ENCODE peak calls at places on chromosomes 1 and 21, in seven cellular contexts. D, K, P, S, L, J and Q are unnamed samples.

GRCh38 chr1:159428536-159428935 is 3.5 kb upstream of the OR10J4 start:
- DNase-seq in D (no peak), K (no peak), J (no peak), L (no peak), P (no peak), S (no peak), Q (no peak)

GRCh38 chr1:60942896-60943633 is 139.3 kb upstream of the NFIA start:
- DNase-seq in D (no peak), L (no peak), P (no peak), J (no peak), K (peak), S (peak), Q (no peak)

GRCh38 chr21:36914244-36915013 is 52.0 kb downstream of the HLCS start:
- DNase-seq in P (no peak), S (no peak), L (no peak), D (no peak), J (no peak), K (no peak), Q (no peak)

GRCh38 chr1:115098979-115099692 is 9.8 kb upstream of the TSPAN2 start:
- DNase-seq in D (peak), J (no peak), P (no peak), K (no peak), S (peak), L (no peak), Q (peak)

GRCh38 chr1:116738673-116739370 is 15.4 kb upstream of the CD2 start:
- DNase-seq in K (no peak), L (no peak), J (no peak), P (no peak), S (no peak), D (no peak), Q (no peak)

GRCh38 chr1:12539705-12540579 is 78.1 kb downstream of the DHRS3 start:
- DNase-seq in K (peak), D (peak), S (peak), J (peak), L (no peak), P (peak), Q (peak)

GRCh38 chr1:100360790-100361232 is 8.5 kb downstream of the CDC14A start:
- DNase-seq in L (no peak), S (peak), K (no peak), P (no peak), D (peak), J (peak), Q (no peak)

GRCh38 chr1:22582670-22583635 is 19.7 kb downstream of the EPHA8 start:
- DNase-seq in D (no peak), K (no peak), P (no peak), L (no peak), S (no peak), J (no peak), Q (no peak)

GRCh38 chr1:100722211-100722610 is 2.7 kb downstream of the VCAM1 start:
- DNase-seq in K (no peak), S (no peak), P (no peak), L (no peak), D (peak), J (no peak), Q (no peak)

GRCh38 chr1:119075614-119076013 is 64.8 kb downstream of the WARS2 start:
- DNase-seq in L (no peak), P (no peak), S (no peak), D (peak), K (no peak), J (no peak), Q (no peak)

GRCh38 chr1:9169601-9170137 is 40.8 kb upstream of the GPR157 start:
- DNase-seq in P (no peak), K (no peak), L (no peak), D (no peak), S (no peak), J (no peak), Q (no peak)

GRCh38 chr21:33229776-33230517 is at the start of gene IFNAR2:
- DNase-seq in P (peak), J (peak), K (peak), S (peak), D (peak), L (peak), Q (peak)

GRCh38 chr1:91173379-91173890 is 151.6 kb upstream of the ZNF644 start:
- DNase-seq in L (no peak), D (no peak), J (no peak), K (no peak), P (no peak), S (no peak), Q (no peak)

GRCh38 chr21:27571706-27572105 is 604.8 kb upstream of the ADAMTS5 start:
- DNase-seq in S (no peak), K (no peak), P (no peak), J (peak), L (no peak), D (peak), Q (peak)

GRCh38 chr1:180210008-180210555 is 20.0 kb upstream of the LHX4 start:
- DNase-seq in D (no peak), P (no peak), J (no peak), L (no peak), S (no peak), K (no peak), Q (no peak)

GRCh38 chr1:82226198-82226505 is 425.4 kb downstream of the ADGRL2 start:
- DNase-seq in P (no peak), J (peak), L (no peak), K (no peak), D (no peak), S (no peak), Q (no peak)

GRCh38 chr1:51946300-51946699 is 44.2 kb downstream of the RAB3B start:
- DNase-seq in D (peak), L (no peak), P (no peak), J (peak), S (no peak), K (no peak), Q (no peak)

GRCh38 chr1:220430059-220430458 is 97.9 kb upstream of the MARK1 start:
- DNase-seq in J (no peak), S (peak), K (no peak), D (no peak), P (peak), L (no peak), Q (peak)

GRCh38 chr1:15939181-15940109 is 36.5 kb downstream of the ZBTB17 start:
- DNase-seq in L (no peak), K (no peak), J (peak), S (no peak), D (peak), P (no peak), Q (peak)

GRCh38 chr1:55055951-55056631 is 16.7 kb downstream of the PCSK9 start:
- DNase-seq in S (no peak), D (no peak), K (peak), L (no peak), J (no peak), P (no peak), Q (no peak)

GRCh38 chr1:27937524-27937836 is 2.7 kb downstream of the SMPDL3B start:
- DNase-seq in D (no peak), S (no peak), K (no peak), J (no peak), P (no peak), L (no peak), Q (no peak)

GRCh38 chr1:175176246-175176645 is 16.3 kb downstream of the KIAA0040 start:
- DNase-seq in L (no peak), J (no peak), P (no peak), K (no peak), S (no peak), D (no peak), Q (no peak)

GRCh38 chr1:22031214-22031962 is 21.1 kb upstream of the CDC42 start:
- DNase-seq in S (no peak), J (peak), P (no peak), K (no peak), L (no peak), D (no peak), Q (no peak)

GRCh38 chr1:192439373-192440025 is 122.7 kb downstream of the RGS21 start:
- DNase-seq in J (peak), L (no peak), D (peak), K (no peak), P (no peak), S (no peak), Q (no peak)

GRCh38 chr1:25906644-25907300 is 553 bp upstream of the STMN1 start:
- DNase-seq in L (no peak), D (no peak), S (peak), J (no peak), K (peak), P (no peak), Q (peak)

GRCh38 chr1:95035536-95035935 is 37.2 kb downstream of the ALG14 start:
- DNase-seq in L (no peak), K (no peak), S (no peak), D (peak), P (no peak), J (peak), Q (no peak)

GRCh38 chr1:5901150-5901549 is 91.1 kb downstream of the NPHP4 start:
- DNase-seq in D (no peak), P (no peak), K (no peak), S (no peak), L (no peak), J (no peak), Q (no peak)

GRCh38 chr1:91555074-91555730 is 54.6 kb downstream of the CDC7 start:
- DNase-seq in K (no peak), P (no peak), J (peak), S (no peak), D (peak), L (no peak), Q (no peak)

GRCh38 chr1:26353976-26354820 is at the start of gene CRYBG2:
- DNase-seq in L (no peak), P (no peak), K (no peak), S (no peak), D (no peak), J (no peak), Q (peak)

GRCh38 chr1:193216920-193217319 is 30.5 kb upstream of the B3GALT2 start:
- DNase-seq in P (peak), K (peak), J (no peak), D (no peak), S (peak), L (peak), Q (no peak)

GRCh38 chr21:42578761-42579415 is 65.2 kb downstream of the SLC37A1 start:
- DNase-seq in J (no peak), K (no peak), S (no peak), L (no peak), P (no peak), D (no peak), Q (no peak)

GRCh38 chr1:6268431-6268830 is 7.5 kb upstream of the GPR153 start:
- DNase-seq in J (no peak), S (peak), K (peak), D (no peak), L (no peak), P (no peak), Q (no peak)

GRCh38 chr1:13450204-13450603 is 40.0 kb downstream of the PRAMEF20 start:
- DNase-seq in L (no peak), D (no peak), S (no peak), J (no peak), P (no peak), K (no peak), Q (no peak)

GRCh38 chr21:38921511-38922215 is 115.9 kb downstream of the ETS2 start:
- DNase-seq in J (no peak), S (no peak), P (no peak), K (no peak), D (no peak), L (no peak), Q (no peak)

GRCh38 chr1:23593556-23594148 is 34.4 kb upstream of the ID3 start:
- DNase-seq in D (peak), P (no peak), K (peak), J (no peak), S (peak), L (no peak), Q (peak)

GRCh38 chr1:193681422-193681821 is 495.0 kb upstream of the B3GALT2 start:
- DNase-seq in S (no peak), J (no peak), P (no peak), K (no peak), D (no peak), L (no peak), Q (no peak)

GRCh38 chr1:119371800-119372199 is 3.2 kb downstream of the HAO2 start:
- DNase-seq in P (no peak), L (no peak), K (no peak), S (no peak), D (no peak), J (no peak), Q (no peak)

GRCh38 chr1:229139320-229139719 is 131.6 kb upstream of the RAB4A start:
- DNase-seq in P (no peak), L (no peak), J (peak), D (no peak), K (no peak), S (no peak), Q (no peak)

GRCh38 chr21:41171210-41171609 is 3.2 kb downstream of the BACE2 start:
- DNase-seq in K (no peak), P (no peak), L (no peak), D (no peak), S (no peak), J (no peak), Q (no peak)

GRCh38 chr1:156198831-156199349 is 5.0 kb downstream of the SLC25A44 start:
- DNase-seq in J (no peak), D (no peak), L (no peak), P (no peak), S (no peak), K (no peak), Q (no peak)
- H3K23ac ChIP-seq in J (no peak), D (no peak), L (no peak), P (no peak), S (no peak), K (no peak), Q (no peak)

GRCh38 chr1:153777648-153778047 is 2.4 kb downstream of the SLC27A3 start:
- DNase-seq in K (no peak), J (no peak), S (no peak), D (peak), L (no peak), P (no peak), Q (no peak)

GRCh38 chr1:153779781-153780541 is 4.8 kb downstream of the SLC27A3 start:
- DNase-seq in P (no peak), D (no peak), J (no peak), L (no peak), K (no peak), S (no peak), Q (no peak)

GRCh38 chr1:153776971-153777370 is 1.8 kb downstream of the SLC27A3 start:
- DNase-seq in K (no peak), D (no peak), J (no peak), S (no peak), P (no peak), L (no peak), Q (no peak)

GRCh38 chr1:153778824-153779519 is 3.8 kb downstream of the SLC27A3 start:
- DNase-seq in K (no peak), J (no peak), P (no peak), S (no peak), L (no peak), D (no peak), Q (no peak)

GRCh38 chr1:153778051-153778823 is 3.0 kb downstream of the SLC27A3 start:
- DNase-seq in S (no peak), L (no peak), P (no peak), J (no peak), K (peak), D (no peak), Q (no peak)
- H3K4me2 ChIP-seq in S (no peak), L (no peak), P (no peak), J (no peak), K (no peak), D (no peak), Q (no peak)

DNA sequence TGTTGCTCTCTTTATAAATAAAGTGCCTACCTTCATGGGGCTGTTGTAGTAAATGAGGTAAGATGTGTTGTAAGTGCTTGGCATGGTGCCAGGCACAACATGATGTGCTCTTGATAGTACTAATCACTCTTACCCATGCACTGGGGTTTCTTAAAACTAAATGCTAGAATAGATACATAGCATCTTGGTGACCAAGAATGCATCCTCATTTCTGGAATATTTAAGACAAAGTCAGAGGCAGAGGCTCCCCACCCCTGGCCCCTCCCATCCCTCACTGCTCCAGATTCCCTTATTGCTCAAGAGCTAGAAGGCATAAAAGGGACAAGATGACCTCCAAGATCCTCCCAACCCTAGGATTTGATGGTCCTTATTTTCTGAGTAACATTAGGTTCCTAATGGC is 61.3 kb downstream of the GLUL start:
- DNase-seq in L (no peak), P (no peak), S (no peak), J (no peak), D (no peak), K (no peak), Q (peak)
- H3K23ac ChIP-seq in L (no peak), P (no peak), S (no peak), J (no peak), D (no peak), K (no peak), Q (no peak)

DNA sequence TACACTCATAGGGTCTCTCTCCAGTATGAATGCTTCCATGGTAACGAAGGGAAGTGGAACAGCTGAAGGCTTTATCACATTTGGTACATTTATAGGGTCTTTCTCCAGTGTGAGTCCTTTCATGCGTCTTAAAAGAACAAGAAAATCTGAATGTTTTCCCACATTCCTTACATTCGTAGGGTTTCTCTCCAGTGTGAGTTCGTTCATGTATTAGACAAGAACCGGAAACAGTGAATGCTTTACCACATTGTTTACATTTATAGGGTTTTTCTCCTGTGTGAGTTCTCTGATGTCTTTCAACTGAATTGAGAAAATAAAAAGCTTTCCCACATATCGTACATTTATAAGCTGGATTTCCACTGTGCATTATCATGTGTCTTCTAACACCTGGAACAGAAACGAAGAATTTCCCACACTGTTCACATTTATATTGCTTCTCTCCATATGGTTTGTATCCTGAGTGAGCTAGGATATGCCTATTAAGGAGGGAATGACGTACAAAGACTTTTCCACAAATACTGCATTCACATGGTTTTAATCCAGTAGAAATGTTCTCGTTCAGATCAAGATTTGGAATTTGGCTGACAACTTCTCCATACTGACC is 3.4 kb downstream of the ZNF669 start:
- DNase-seq in K (no peak), S (no peak), D (no peak), L (no peak), J (no peak), P (no peak), Q (no peak)
- H3K4me2 ChIP-seq in K (no peak), S (no peak), D (no peak), L (no peak), J (no peak), P (no peak), Q (no peak)

DNA sequence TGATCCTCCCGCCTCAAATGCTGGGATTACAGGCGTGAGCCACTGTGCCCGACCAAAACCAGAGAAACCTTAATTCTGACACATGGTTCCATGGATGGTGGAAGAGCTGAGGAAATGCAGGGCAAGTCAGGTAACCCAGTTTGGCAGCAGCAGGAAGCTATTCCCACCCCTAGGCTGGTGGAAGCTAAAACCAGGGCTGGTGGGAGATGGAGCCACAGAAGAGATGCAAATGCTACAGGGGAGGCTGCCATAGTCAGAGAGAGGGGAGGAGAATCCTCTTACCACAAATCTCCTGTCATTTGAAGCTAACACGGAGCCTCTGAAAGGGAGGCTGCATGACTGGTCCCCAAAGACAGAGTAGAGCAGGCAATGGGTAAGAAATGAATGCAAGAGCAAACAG is 4.1 kb upstream of the CDC42BPA start:
- DNase-seq in P (no peak), J (no peak), D (no peak), S (peak), K (no peak), L (no peak), Q (no peak)
- H3K23ac ChIP-seq in P (no peak), J (no peak), D (no peak), S (no peak), K (no peak), L (no peak), Q (peak)

DNA sequence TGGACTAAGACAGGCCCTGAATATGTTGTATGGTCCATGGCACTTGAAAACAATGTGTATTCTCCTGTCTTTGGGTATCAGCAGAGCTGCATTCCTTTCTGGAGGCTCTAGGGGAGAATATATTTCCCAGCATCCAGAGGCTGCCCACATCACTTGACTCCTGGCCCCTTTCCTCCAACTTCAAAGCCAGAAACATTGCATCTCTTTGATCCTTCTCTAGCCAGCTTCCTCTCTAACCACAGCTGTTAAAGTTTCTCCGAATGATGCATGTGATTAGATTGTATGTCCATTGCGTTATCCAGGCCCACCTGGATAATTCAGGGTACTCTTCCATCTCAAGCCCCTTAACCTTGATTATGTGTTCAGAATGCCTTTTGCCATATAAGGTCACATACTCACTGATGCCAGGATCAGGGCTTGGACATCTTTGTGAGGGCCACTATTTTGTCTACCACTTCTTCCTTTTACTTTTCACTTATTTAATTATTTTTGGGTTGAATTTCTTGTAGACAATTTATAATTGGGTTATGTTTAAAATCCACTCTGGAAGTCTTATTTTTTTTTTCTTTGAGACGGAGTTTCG is 5.3 kb downstream of the CHD1L start:
- DNase-seq in P (no peak), K (no peak), L (no peak), S (peak), D (no peak), J (peak), Q (no peak)
- H3K4me2 ChIP-seq in P (no peak), K (no peak), L (peak), S (no peak), D (no peak), J (no peak), Q (no peak)

DNA sequence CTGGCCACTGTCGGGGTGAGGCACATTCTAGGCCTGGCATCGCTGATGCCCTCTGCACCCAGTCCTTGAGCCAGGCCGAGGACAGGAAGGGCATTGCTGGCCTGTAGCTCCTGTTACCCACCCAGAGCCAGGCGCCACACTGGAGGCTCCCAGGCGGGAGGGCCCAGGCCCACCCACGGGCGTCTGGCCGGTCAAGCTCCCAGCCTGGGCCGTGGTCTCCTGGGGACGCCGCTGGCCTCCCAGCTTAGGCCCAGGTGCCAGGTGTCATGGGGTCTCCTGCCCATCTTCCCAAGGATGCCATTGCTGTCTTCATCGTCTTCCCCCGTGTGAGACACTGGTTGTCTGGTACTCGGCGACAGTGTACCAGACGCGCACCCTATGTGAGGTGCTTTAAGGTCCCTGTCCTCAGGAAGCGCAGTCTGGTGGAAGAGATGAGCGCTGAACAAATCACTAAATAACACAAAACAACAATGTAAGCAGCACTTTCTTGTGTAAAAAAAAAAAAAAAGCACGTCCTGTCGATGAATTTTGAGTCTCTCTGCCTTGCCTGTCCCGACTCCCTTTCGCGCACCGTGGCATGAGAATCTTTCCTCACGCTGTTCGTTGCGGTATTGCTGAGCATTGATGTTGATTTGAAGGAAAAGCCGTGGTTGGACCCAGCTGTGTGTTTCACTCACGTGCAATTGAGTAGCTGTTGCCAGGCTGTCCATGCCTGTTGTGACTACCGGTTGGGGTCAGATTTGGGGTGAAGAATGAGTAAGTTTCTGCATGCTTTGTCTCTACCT is 27.0 kb upstream of the TRAPPC10 start:
- DNase-seq in K (no peak), D (peak), P (no peak), L (no peak), S (peak), J (peak), Q (no peak)
- H3K23ac ChIP-seq in K (no peak), D (no peak), P (peak), L (no peak), S (no peak), J (no peak), Q (no peak)